ENCODE peak calls at places on chromosomes 1 and 21, in six cellular contexts. One of them, this sample, is unnamed.

GRCh38 chr1:90502696-90503095 is 214.4 kb downstream of the BARHL2 start:
- DNase-seq in dorsolateral prefrontal cortex: no peak
- DNase-seq in pancreas: no peak
- DNase-seq in CD8-positive, alpha-beta T cell: no peak
- DNase-seq in breast epithelium: no peak
- DNase-seq in tibial artery: no peak
- DNase-seq in this sample: no peak

GRCh38 chr1:236148471-236148847 is 6.1 kb downstream of the GPR137B start:
- DNase-seq in dorsolateral prefrontal cortex: no peak
- DNase-seq in pancreas: no peak
- DNase-seq in CD8-positive, alpha-beta T cell: no peak
- DNase-seq in breast epithelium: no peak
- DNase-seq in tibial artery: no peak
- DNase-seq in this sample: no peak

GRCh38 chr1:71046891-71047634 is 553 bp downstream of the PTGER3 start:
- DNase-seq in dorsolateral prefrontal cortex: no peak
- DNase-seq in pancreas: no peak
- DNase-seq in CD8-positive, alpha-beta T cell: no peak
- DNase-seq in breast epithelium: peak; percentile 51
- DNase-seq in tibial artery: no peak
- DNase-seq in this sample: peak; percentile 32

GRCh38 chr1:17184161-17184665 is 20.7 kb upstream of the PADI1 start:
- DNase-seq in dorsolateral prefrontal cortex: no peak
- DNase-seq in pancreas: no peak
- DNase-seq in CD8-positive, alpha-beta T cell: no peak
- DNase-seq in breast epithelium: no peak
- DNase-seq in tibial artery: no peak
- DNase-seq in this sample: no peak

GRCh38 chr21:41777934-41778815 is 11.3 kb upstream of the RIPK4 start:
- DNase-seq in dorsolateral prefrontal cortex: peak; percentile 84
- DNase-seq in pancreas: peak; percentile 85
- DNase-seq in CD8-positive, alpha-beta T cell: no peak
- DNase-seq in breast epithelium: peak; percentile 93
- DNase-seq in tibial artery: peak; percentile 92
- DNase-seq in this sample: no peak

GRCh38 chr1:164051791-164052190 is 507.2 kb upstream of the PBX1 start:
- DNase-seq in dorsolateral prefrontal cortex: no peak
- DNase-seq in pancreas: no peak
- DNase-seq in CD8-positive, alpha-beta T cell: no peak
- DNase-seq in breast epithelium: no peak
- DNase-seq in tibial artery: no peak
- DNase-seq in this sample: no peak

GRCh38 chr1:229781453-229781852 is 155.4 kb downstream of the URB2 start:
- DNase-seq in dorsolateral prefrontal cortex: no peak
- DNase-seq in pancreas: peak; percentile 77
- DNase-seq in CD8-positive, alpha-beta T cell: no peak
- DNase-seq in breast epithelium: no peak
- DNase-seq in tibial artery: no peak
- DNase-seq in this sample: no peak

GRCh38 chr1:83799474-83800085 is 199.4 kb downstream of the TTLL7 start:
- DNase-seq in dorsolateral prefrontal cortex: no peak
- DNase-seq in pancreas: no peak
- DNase-seq in CD8-positive, alpha-beta T cell: no peak
- DNase-seq in breast epithelium: no peak
- DNase-seq in tibial artery: no peak
- DNase-seq in this sample: no peak

GRCh38 chr1:102970496-102971078 is 137.7 kb downstream of the COL11A1 start:
- DNase-seq in dorsolateral prefrontal cortex: no peak
- DNase-seq in pancreas: no peak
- DNase-seq in CD8-positive, alpha-beta T cell: no peak
- DNase-seq in breast epithelium: no peak
- DNase-seq in tibial artery: no peak
- DNase-seq in this sample: peak; percentile 41

GRCh38 chr1:108041360-108042143 is 76.6 kb upstream of the VAV3 start:
- DNase-seq in dorsolateral prefrontal cortex: no peak
- DNase-seq in pancreas: no peak
- DNase-seq in CD8-positive, alpha-beta T cell: no peak
- DNase-seq in breast epithelium: peak; percentile 60
- DNase-seq in tibial artery: no peak
- DNase-seq in this sample: no peak

GRCh38 chr1:90133133-90133532 is 138.2 kb downstream of the ZNF326 start:
- DNase-seq in dorsolateral prefrontal cortex: no peak
- DNase-seq in pancreas: no peak
- DNase-seq in CD8-positive, alpha-beta T cell: no peak
- DNase-seq in breast epithelium: no peak
- DNase-seq in tibial artery: no peak
- DNase-seq in this sample: no peak

GRCh38 chr1:41341365-41341683 is 19.9 kb upstream of the FOXO6 start:
- DNase-seq in dorsolateral prefrontal cortex: no peak
- DNase-seq in pancreas: peak; percentile 2
- DNase-seq in CD8-positive, alpha-beta T cell: no peak
- DNase-seq in breast epithelium: no peak
- DNase-seq in tibial artery: no peak
- DNase-seq in this sample: no peak

GRCh38 chr1:10353282-10353681 is 45.6 kb upstream of the PGD start:
- DNase-seq in dorsolateral prefrontal cortex: no peak
- DNase-seq in pancreas: no peak
- DNase-seq in CD8-positive, alpha-beta T cell: no peak
- DNase-seq in breast epithelium: no peak
- DNase-seq in tibial artery: no peak
- DNase-seq in this sample: no peak

GRCh38 chr1:100538935-100539835 is 1.2 kb downstream of the GPR88 start:
- DNase-seq in dorsolateral prefrontal cortex: no peak
- DNase-seq in pancreas: no peak
- DNase-seq in CD8-positive, alpha-beta T cell: no peak
- DNase-seq in breast epithelium: no peak
- DNase-seq in tibial artery: no peak
- DNase-seq in this sample: peak; percentile 55

GRCh38 chr1:10213186-10213585 is 2.8 kb downstream of the KIF1B start:
- DNase-seq in dorsolateral prefrontal cortex: no peak
- DNase-seq in pancreas: no peak
- DNase-seq in CD8-positive, alpha-beta T cell: no peak
- DNase-seq in breast epithelium: no peak
- DNase-seq in tibial artery: no peak
- DNase-seq in this sample: no peak

GRCh38 chr1:65343286-65343685 is 33.9 kb downstream of the DNAJC6 start:
- DNase-seq in dorsolateral prefrontal cortex: no peak
- DNase-seq in pancreas: no peak
- DNase-seq in CD8-positive, alpha-beta T cell: no peak
- DNase-seq in breast epithelium: no peak
- DNase-seq in tibial artery: no peak
- DNase-seq in this sample: no peak

GRCh38 chr1:56967900-56968832 is 2.4 kb upstream of the C8B start:
- DNase-seq in dorsolateral prefrontal cortex: no peak
- DNase-seq in pancreas: peak; percentile 49
- DNase-seq in CD8-positive, alpha-beta T cell: no peak
- DNase-seq in breast epithelium: no peak
- DNase-seq in tibial artery: no peak
- DNase-seq in this sample: peak; percentile 13

GRCh38 chr1:107963009-107963408 is 2.0 kb downstream of the VAV3 start:
- DNase-seq in dorsolateral prefrontal cortex: no peak
- DNase-seq in pancreas: no peak
- DNase-seq in CD8-positive, alpha-beta T cell: no peak
- DNase-seq in breast epithelium: no peak
- DNase-seq in tibial artery: no peak
- DNase-seq in this sample: no peak

GRCh38 chr1:111515291-111516007 is 12.0 kb upstream of the ADORA3 start:
- DNase-seq in dorsolateral prefrontal cortex: peak; percentile 35
- DNase-seq in pancreas: no peak
- DNase-seq in CD8-positive, alpha-beta T cell: no peak
- DNase-seq in breast epithelium: no peak
- DNase-seq in tibial artery: peak; percentile 74
- DNase-seq in this sample: peak; percentile 55

GRCh38 chr21:45322960-45323461 is 35.3 kb upstream of the POFUT2 start:
- DNase-seq in dorsolateral prefrontal cortex: no peak
- DNase-seq in pancreas: peak; percentile 15
- DNase-seq in CD8-positive, alpha-beta T cell: no peak
- DNase-seq in breast epithelium: no peak
- DNase-seq in tibial artery: peak; percentile 75
- DNase-seq in this sample: no peak
- TF ChIP-seq CTCF in dorsolateral prefrontal cortex: no peak
- TF ChIP-seq CTCF in pancreas: no peak
- TF ChIP-seq CTCF in CD8-positive, alpha-beta T cell: no peak
- TF ChIP-seq CTCF in breast epithelium: no peak
- TF ChIP-seq CTCF in tibial artery: no peak
- TF ChIP-seq CTCF in this sample: no peak

GRCh38 chr1:21321963-21322680 is 31.9 kb upstream of the ECE1 start:
- DNase-seq in dorsolateral prefrontal cortex: no peak
- DNase-seq in pancreas: no peak
- DNase-seq in CD8-positive, alpha-beta T cell: no peak
- DNase-seq in breast epithelium: no peak
- DNase-seq in tibial artery: no peak
- DNase-seq in this sample: no peak
- TF ChIP-seq CTCF in dorsolateral prefrontal cortex: no peak
- TF ChIP-seq CTCF in pancreas: no peak
- TF ChIP-seq CTCF in CD8-positive, alpha-beta T cell: no peak
- TF ChIP-seq CTCF in breast epithelium: no peak
- TF ChIP-seq CTCF in tibial artery: no peak
- TF ChIP-seq CTCF in this sample: no peak

DNA sequence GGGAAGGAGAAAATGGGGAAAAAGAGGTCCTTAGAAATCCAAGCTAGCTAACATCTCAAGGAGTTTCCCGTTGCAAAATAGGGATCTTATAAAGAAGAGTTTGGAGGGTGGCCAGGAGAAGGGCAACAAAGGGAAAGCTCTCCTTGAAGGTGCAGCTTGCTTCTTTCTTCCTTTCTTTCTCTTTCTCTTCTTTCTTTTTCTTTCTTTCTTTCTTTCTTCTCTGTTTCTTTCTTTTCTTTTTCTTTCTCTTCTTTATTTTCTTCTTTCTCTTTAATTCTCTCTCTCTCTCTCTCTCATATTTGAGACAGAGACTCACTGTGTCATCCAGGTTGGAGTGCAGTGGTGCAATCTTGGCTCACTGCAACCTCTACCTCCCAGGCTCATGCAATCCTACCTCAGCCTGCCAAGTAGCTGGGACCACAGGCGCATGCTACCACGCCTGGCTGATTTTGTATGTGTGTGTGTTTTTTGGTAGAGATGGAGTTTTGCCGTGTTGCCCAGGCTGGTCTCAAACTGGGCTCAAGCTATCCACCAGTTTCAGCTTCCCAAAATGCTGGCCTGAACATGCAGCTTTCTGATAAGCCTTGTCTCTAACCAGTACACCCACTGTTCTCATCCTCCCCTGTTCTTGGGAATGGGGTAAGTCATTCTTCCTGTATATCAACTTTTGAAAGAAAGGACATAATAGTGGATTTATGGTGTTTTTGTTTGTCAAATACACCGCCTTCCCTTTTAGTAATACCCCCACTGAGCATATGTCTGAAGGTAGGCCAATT is 44.4 kb downstream of the RNF11 start:
- DNase-seq in dorsolateral prefrontal cortex: no peak
- DNase-seq in pancreas: no peak
- DNase-seq in CD8-positive, alpha-beta T cell: no peak
- DNase-seq in breast epithelium: no peak
- DNase-seq in tibial artery: no peak
- DNase-seq in this sample: no peak
- TF ChIP-seq CTCF in dorsolateral prefrontal cortex: no peak
- TF ChIP-seq CTCF in pancreas: no peak
- TF ChIP-seq CTCF in CD8-positive, alpha-beta T cell: no peak
- TF ChIP-seq CTCF in breast epithelium: no peak
- TF ChIP-seq CTCF in tibial artery: no peak
- TF ChIP-seq CTCF in this sample: no peak

DNA sequence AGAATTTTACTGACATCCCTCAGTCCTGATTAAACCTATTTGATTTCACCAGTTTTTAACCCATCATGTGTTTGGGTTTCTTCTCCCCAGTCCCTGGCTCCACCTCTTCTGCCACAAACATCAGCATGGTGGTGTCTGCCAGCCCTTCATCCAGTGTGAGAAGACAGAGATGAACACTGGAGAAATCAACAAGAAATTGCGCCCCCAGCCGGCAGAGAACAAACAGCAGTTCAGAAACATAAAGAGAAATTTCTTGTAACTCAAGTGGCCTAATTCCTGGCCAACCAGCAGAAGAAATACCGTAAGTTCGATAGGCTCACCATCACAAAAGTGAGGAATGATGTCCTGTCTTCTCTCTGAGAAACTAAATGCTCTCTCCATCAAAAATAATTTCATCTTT is 18.3 kb downstream of the S100A11 start:
- DNase-seq in dorsolateral prefrontal cortex: no peak
- DNase-seq in pancreas: no peak
- DNase-seq in CD8-positive, alpha-beta T cell: no peak
- DNase-seq in breast epithelium: no peak
- DNase-seq in tibial artery: no peak
- DNase-seq in this sample: no peak
- TF ChIP-seq CTCF in dorsolateral prefrontal cortex: no peak
- TF ChIP-seq CTCF in pancreas: no peak
- TF ChIP-seq CTCF in CD8-positive, alpha-beta T cell: no peak
- TF ChIP-seq CTCF in breast epithelium: no peak
- TF ChIP-seq CTCF in tibial artery: no peak
- TF ChIP-seq CTCF in this sample: peak; percentile 11

DNA sequence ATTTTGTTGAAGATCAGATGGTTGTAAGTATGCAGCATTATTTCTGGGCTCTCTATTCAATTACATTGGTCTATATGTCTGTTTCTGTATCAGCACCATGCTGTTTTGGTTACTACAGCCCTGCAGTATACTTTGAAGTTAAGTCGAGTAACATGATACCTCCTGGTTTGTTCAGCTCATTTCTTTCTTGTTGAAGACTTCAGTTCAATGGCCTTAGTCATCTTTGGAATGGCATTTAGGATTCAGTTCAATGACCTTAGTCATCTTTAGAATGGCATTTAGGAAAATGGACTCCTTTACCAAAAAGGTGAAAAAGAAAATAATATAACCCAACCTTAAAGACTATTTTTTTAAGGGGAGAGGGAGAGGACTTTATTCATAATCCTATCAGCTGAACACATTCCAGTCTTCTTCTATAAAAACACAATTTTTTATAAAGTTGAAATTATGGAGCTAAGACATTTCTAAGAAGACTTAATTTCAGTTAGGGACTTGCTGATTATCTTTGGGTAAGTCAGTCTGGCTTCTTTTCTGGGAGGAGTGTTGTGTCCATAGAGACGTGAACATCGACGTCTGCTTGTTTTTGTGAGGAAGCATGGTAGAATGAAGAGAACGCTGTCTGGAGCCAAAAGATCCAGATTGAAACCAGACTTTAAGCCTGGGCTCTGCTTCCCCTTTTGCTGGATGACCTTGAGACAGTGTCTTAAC is 48.3 kb downstream of the DDR2 start:
- DNase-seq in dorsolateral prefrontal cortex: no peak
- DNase-seq in pancreas: no peak
- DNase-seq in CD8-positive, alpha-beta T cell: no peak
- DNase-seq in breast epithelium: no peak
- DNase-seq in tibial artery: no peak
- DNase-seq in this sample: no peak
- TF ChIP-seq CTCF in dorsolateral prefrontal cortex: no peak
- TF ChIP-seq CTCF in pancreas: no peak
- TF ChIP-seq CTCF in CD8-positive, alpha-beta T cell: no peak
- TF ChIP-seq CTCF in breast epithelium: no peak
- TF ChIP-seq CTCF in tibial artery: no peak
- TF ChIP-seq CTCF in this sample: no peak

GRCh38 chr1:46530791-46531409 is 20.5 kb downstream of the KNCN start:
- DNase-seq in dorsolateral prefrontal cortex: no peak
- DNase-seq in pancreas: no peak
- DNase-seq in CD8-positive, alpha-beta T cell: no peak
- DNase-seq in breast epithelium: no peak
- DNase-seq in tibial artery: no peak
- DNase-seq in this sample: no peak
- TF ChIP-seq CTCF in dorsolateral prefrontal cortex: no peak
- TF ChIP-seq CTCF in pancreas: no peak
- TF ChIP-seq CTCF in CD8-positive, alpha-beta T cell: no peak
- TF ChIP-seq CTCF in breast epithelium: no peak
- TF ChIP-seq CTCF in tibial artery: no peak
- TF ChIP-seq CTCF in this sample: no peak